ENCODE peak calls at places on chromosomes 6 and 20, in ten cellular contexts. I is heart right ventricle; O is HCT116; W is ascending aorta; M is left ventricle myocardium inferior; Q is CD4-positive, CD25-positive, alpha-beta regulatory T cell; R is IMR-90; Y is aorta; U is kidney; P is foreskin fibroblast. Z is an unnamed sample.

GRCh38 chr6:118122161-118122560 is 215.1 kb downstream of the SLC35F1 start:
- DNase-seq in R (no peak), I (no peak), P (no peak), M (no peak), W (no peak), Q (no peak), Y (no peak), U (no peak), O (no peak), Z (no peak)

GRCh38 chr20:35166242-35166830 is 5.5 kb upstream of the PROCR start:
- DNase-seq in O (no peak), R (no peak), U (peak), W (no peak), I (peak), Y (peak), M (peak), Q (no peak), P (no peak), Z (peak)

GRCh38 chr6:8085053-8085511 is 17.3 kb downstream of the EEF1E1 start:
- DNase-seq in U (peak), R (peak), Q (no peak), W (peak), Y (peak), P (peak), O (peak), M (no peak), I (no peak), Z (peak)

GRCh38 chr6:125802943-125803377 is 12.2 kb downstream of the NCOA7 start:
- DNase-seq in M (no peak), O (no peak), U (no peak), P (no peak), I (no peak), R (peak), Q (no peak), Y (no peak), W (no peak), Z (peak)

GRCh38 chr6:134295953-134296553 is 21.9 kb downstream of the SGK1 start:
- DNase-seq in I (no peak), M (no peak), U (no peak), Y (no peak), O (peak), Q (no peak), R (peak), W (peak), P (peak), Z (peak)

GRCh38 chr6:167393731-167394130 is 68.8 kb downstream of the TTLL2 start:
- DNase-seq in U (no peak), Q (no peak), M (no peak), I (no peak), W (no peak), P (no peak), Y (no peak), O (no peak), R (no peak), Z (no peak)

GRCh38 chr20:51208162-51208561 is 185.3 kb upstream of the KCNG1 start:
- DNase-seq in I (no peak), M (no peak), W (no peak), R (no peak), O (no peak), P (no peak), U (no peak), Q (no peak), Y (no peak), Z (no peak)

GRCh38 chr6:19538086-19538485 is 299.1 kb upstream of the ID4 start:
- DNase-seq in Y (no peak), M (no peak), O (no peak), P (no peak), U (peak), W (no peak), R (no peak), Q (no peak), I (no peak), Z (no peak)

GRCh38 chr6:13923527-13924145 is 1.1 kb upstream of the RNF182 start:
- DNase-seq in M (no peak), I (no peak), P (peak), R (peak), Y (no peak), W (no peak), Q (no peak), O (no peak), U (no peak), Z (peak)

GRCh38 chr6:30013296-30013922 is 47.7 kb upstream of the POLR1H start:
- DNase-seq in O (no peak), R (no peak), M (no peak), U (no peak), Q (no peak), W (no peak), Y (peak), P (no peak), I (peak), Z (peak)

GRCh38 chr6:105364243-105364642 is 38.6 kb downstream of the PREP start:
- DNase-seq in R (no peak), U (no peak), Y (no peak), W (no peak), O (no peak), M (no peak), Q (no peak), P (no peak), I (no peak), Z (peak)

GRCh38 chr20:51497542-51498467 is 44.7 kb downstream of the NFATC2 start:
- DNase-seq in Q (peak), R (peak), I (no peak), M (no peak), W (no peak), O (no peak), U (no peak), Y (no peak), P (no peak), Z (peak)

GRCh38 chr6:41545174-41545702 is 943 bp upstream of the FOXP4 start:
- DNase-seq in O (no peak), R (no peak), Q (no peak), U (peak), M (no peak), W (no peak), P (no peak), I (no peak), Y (no peak), Z (no peak)

GRCh38 chr6:155108070-155108815 is 113.1 kb downstream of the TIAM2 start:
- DNase-seq in Y (no peak), R (peak), W (no peak), M (no peak), I (no peak), P (no peak), U (no peak), O (no peak), Q (no peak), Z (no peak)

GRCh38 chr6:87574237-87574636 is 15.6 kb downstream of the RARS2 start:
- DNase-seq in I (no peak), O (no peak), P (no peak), Q (no peak), W (no peak), R (no peak), U (no peak), Y (no peak), M (no peak), Z (no peak)

GRCh38 chr20:10467985-10468845 is 33.1 kb downstream of the SLX4IP start:
- DNase-seq in I (no peak), U (no peak), M (no peak), O (no peak), W (no peak), R (peak), P (peak), Q (no peak), Y (no peak), Z (no peak)

GRCh38 chr6:22875845-22876244 is 306.5 kb downstream of the HDGFL1 start:
- DNase-seq in I (no peak), P (no peak), Y (no peak), R (no peak), W (no peak), O (no peak), U (no peak), M (no peak), Q (no peak), Z (no peak)

GRCh38 chr6:100346828-100347227 is 117.9 kb downstream of the SIM1 start:
- DNase-seq in O (no peak), I (no peak), R (peak), P (peak), M (no peak), U (no peak), Y (no peak), Q (no peak), W (no peak), Z (peak)

GRCh38 chr6:85124472-85125428 is 325.1 kb upstream of the NT5E start:
- DNase-seq in P (peak), U (no peak), I (no peak), R (peak), Q (no peak), O (peak), Y (no peak), W (no peak), M (no peak), Z (peak)

GRCh38 chr6:5132741-5133140 is 47.6 kb downstream of the PPP1R3G start:
- DNase-seq in O (no peak), Y (peak), I (peak), W (peak), P (peak), Q (no peak), U (peak), M (peak), R (peak), Z (peak)

GRCh38 chr6:154989457-154989856 is 5.7 kb upstream of the TIAM2 start:
- DNase-seq in R (no peak), W (no peak), P (no peak), I (no peak), M (no peak), Y (no peak), Q (no peak), O (no peak), U (no peak), Z (peak)

GRCh38 chr6:11224252-11224965 is 8.1 kb downstream of the NEDD9 start:
- DNase-seq in P (peak), O (no peak), W (no peak), Y (no peak), M (no peak), R (peak), U (no peak), Q (peak), I (no peak), Z (peak)

GRCh38 chr6:13733178-13733851 is 21.7 kb upstream of the RANBP9 start:
- DNase-seq in R (peak), P (peak), M (peak), W (peak), O (no peak), Y (peak), I (peak), U (peak), Q (no peak), Z (peak)

GRCh38 chr6:166608819-166609218 is 18.2 kb downstream of the RPS6KA2 start:
- DNase-seq in R (peak), W (no peak), Y (no peak), I (no peak), M (no peak), O (no peak), P (no peak), Q (no peak), U (no peak), Z (no peak)

GRCh38 chr6:25172819-25173218 is 106.4 kb upstream of the CARMIL1 start:
- DNase-seq in W (no peak), P (peak), U (no peak), I (no peak), M (no peak), Y (no peak), O (no peak), Q (no peak), R (peak), Z (peak)

GRCh38 chr20:61662226-61662945 is 403.3 kb downstream of the TAF4 start:
- DNase-seq in I (no peak), P (no peak), Q (no peak), O (no peak), Y (no peak), W (no peak), R (no peak), U (no peak), M (no peak), Z (no peak)

GRCh38 chr20:52552181-52552872 is 360.7 kb upstream of the ZFP64 start:
- DNase-seq in U (no peak), Y (no peak), W (no peak), P (no peak), O (no peak), Q (no peak), R (peak), M (no peak), I (no peak), Z (peak)

GRCh38 chr20:19893356-19893755 is 123.8 kb upstream of the NAA20 start:
- DNase-seq in W (no peak), P (no peak), Q (no peak), I (no peak), R (no peak), O (no peak), U (no peak), M (no peak), Y (no peak), Z (no peak)

GRCh38 chr6:130161627-130162404 is 60.9 kb downstream of the SAMD3 start:
- DNase-seq in P (no peak), Y (no peak), M (no peak), I (no peak), W (no peak), U (no peak), R (peak), O (no peak), Q (no peak), Z (peak)

GRCh38 chr20:46367234-46367633 is 39.2 kb downstream of the ELMO2 start:
- DNase-seq in O (no peak), P (no peak), M (no peak), U (no peak), Y (no peak), R (no peak), W (no peak), I (no peak), Q (no peak), Z (no peak)

GRCh38 chr6:169978615-169979161 is 227.3 kb downstream of the ERMARD start:
- DNase-seq in Y (peak), M (no peak), U (peak), R (peak), P (peak), Q (no peak), I (no peak), O (no peak), W (no peak), Z (no peak)

GRCh38 chr20:8066662-8067061 is 47.1 kb upstream of the TMX4 start:
- DNase-seq in M (no peak), P (no peak), O (no peak), Y (no peak), Q (no peak), I (no peak), W (no peak), U (no peak), R (no peak), Z (no peak)

GRCh38 chr6:100493206-100493888 is 28.6 kb upstream of the SIM1 start:
- DNase-seq in R (no peak), M (no peak), U (no peak), Y (no peak), I (no peak), Q (no peak), P (no peak), W (no peak), O (no peak), Z (no peak)

GRCh38 chr6:111605100-111605748 is 454 bp downstream of the TRAF3IP2 start:
- DNase-seq in O (no peak), U (peak), P (peak), Q (peak), Y (peak), M (peak), I (peak), W (peak), R (peak), Z (peak)

GRCh38 chr6:18242062-18242851 is 22.1 kb downstream of the DEK start:
- DNase-seq in Y (no peak), U (no peak), Q (no peak), R (peak), W (no peak), P (peak), I (no peak), M (no peak), O (peak), Z (peak)

GRCh38 chr20:46485431-46485830 is 27.9 kb downstream of the ZNF334 start:
- DNase-seq in W (no peak), O (no peak), P (no peak), I (no peak), Y (no peak), M (no peak), Q (no peak), R (no peak), U (no peak), Z (no peak)

GRCh38 chr6:116392158-116393032 is 21.6 kb downstream of the DSE start:
- DNase-seq in Y (no peak), I (no peak), O (no peak), R (peak), M (no peak), U (no peak), P (no peak), W (no peak), Q (peak), Z (peak)

GRCh38 chr6:15242503-15242902 is 3.4 kb upstream of the JARID2 start:
- DNase-seq in Y (no peak), R (no peak), W (no peak), P (no peak), U (no peak), I (no peak), M (no peak), O (no peak), Q (no peak), Z (no peak)

GRCh38 chr6:15243994-15244604 is 1.8 kb upstream of the JARID2 start:
- DNase-seq in M (no peak), Q (no peak), O (no peak), P (no peak), U (peak), R (no peak), W (no peak), Y (no peak), I (no peak), Z (no peak)

GRCh38 chr6:15245361-15246216 is at the start of gene JARID2:
- DNase-seq in I (peak), Q (peak), M (peak), P (peak), Y (peak), U (peak), O (peak), W (peak), R (peak), Z (peak)

GRCh38 chr6:15244605-15245360 is 1.1 kb upstream of the JARID2 start:
- DNase-seq in Q (no peak), I (peak), Y (peak), W (peak), R (peak), M (peak), P (peak), U (peak), O (no peak), Z (peak)

DNA sequence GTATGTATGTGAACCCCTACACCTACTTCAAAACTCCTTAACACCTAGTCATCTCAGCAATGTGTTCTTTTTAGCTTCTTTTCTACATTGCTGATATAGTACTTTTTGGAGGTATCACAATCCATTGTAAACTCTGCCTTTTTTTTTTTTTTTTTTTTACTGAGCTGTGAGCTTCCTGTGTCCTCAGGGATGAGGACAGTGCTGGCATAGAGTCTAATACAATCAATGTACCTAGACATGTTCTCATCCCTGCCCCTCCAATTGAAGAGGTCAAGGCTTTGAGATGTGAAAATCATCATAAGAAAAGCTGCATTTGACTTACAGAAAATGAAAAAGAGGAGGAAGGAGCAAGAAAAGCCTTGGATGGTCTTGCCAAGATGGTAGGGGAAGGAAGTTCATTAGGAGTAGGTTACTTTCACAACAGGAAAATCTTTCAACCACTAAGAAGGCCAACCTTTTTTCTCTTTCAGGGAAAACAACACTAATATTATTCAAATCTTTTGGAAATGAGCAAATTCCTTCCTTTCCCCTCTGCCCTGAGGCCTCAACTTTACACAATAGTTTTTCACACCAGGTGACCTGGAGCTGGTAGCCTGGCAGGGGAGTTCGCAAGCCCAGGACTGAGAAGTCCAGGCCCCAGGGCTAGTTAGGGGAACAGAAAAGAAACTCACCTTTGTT is 2.8 kb upstream of the JARID2 start:
- DNase-seq in R (no peak), Q (no peak), I (no peak), W (no peak), M (no peak), O (no peak), Y (no peak), P (no peak), U (no peak), Z (peak)
- H3K4me3 ChIP-seq in R (no peak), Q (no peak), I (no peak), W (no peak), M (no peak), O (no peak), Y (no peak), P (no peak), U (no peak), Z (no peak)

DNA sequence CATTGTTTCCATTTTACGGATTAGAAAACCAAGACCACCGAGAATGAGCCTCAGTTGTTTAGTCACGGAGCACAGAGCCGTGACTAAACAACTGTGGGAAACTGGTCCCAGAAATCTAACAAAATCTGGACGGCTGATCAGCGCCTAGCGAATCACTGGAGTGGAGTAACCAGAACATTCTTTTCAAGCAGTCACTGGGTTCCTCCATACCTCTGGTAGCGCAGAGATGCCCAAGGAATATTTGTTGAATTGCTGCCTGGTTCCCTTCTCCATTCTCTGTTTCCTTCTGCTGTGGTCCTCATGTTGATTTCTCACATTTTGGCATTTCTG is 62.0 kb downstream of the GPX5 start:
- DNase-seq in Q (no peak), M (no peak), P (no peak), Y (no peak), I (no peak), O (no peak), R (no peak), U (no peak), W (no peak), Z (peak)
- H3K4me3 ChIP-seq in Q (peak), M (peak), P (peak), Y (no peak), I (peak), O (no peak), R (peak), U (peak), W (peak), Z (peak)

GRCh38 chr20:36543187-36544133 is 2.1 kb downstream of the MYL9 start:
- DNase-seq in P (peak), U (peak), I (peak), Y (peak), W (peak), M (peak), Q (no peak), R (peak), O (no peak), Z (peak)
- H3K4me3 ChIP-seq in P (peak), U (peak), I (peak), Y (peak), W (peak), M (peak), Q (no peak), R (peak), O (no peak), Z (peak)

GRCh38 chr20:18055261-18055660 is 2.5 kb downstream of the OVOL2 start:
- DNase-seq in M (no peak), Y (no peak), O (no peak), Q (no peak), U (no peak), P (no peak), W (peak), I (no peak), R (no peak), Z (no peak)
- H3K4me3 ChIP-seq in M (no peak), Y (no peak), O (no peak), Q (no peak), U (no peak), P (no peak), W (no peak), I (no peak), R (no peak), Z (no peak)